ENCODE peak calls at places on chromosomes 16 and 17, in four cellular contexts. A, F, D and Q are unnamed samples.

GRCh38 chr16:53530046-53530445 is 27.0 kb upstream of the AKTIP start:
- DNase-seq in A (no peak), F (no peak), D (no peak), Q (no peak)

GRCh38 chr16:71311553-71312158 is 22.5 kb upstream of the CMTR2 start:
- DNase-seq in A (peak; percentile 6), F (no peak), D (peak; percentile 13), Q (no peak)

GRCh38 chr16:81586976-81587625 is 142.5 kb downstream of the CMIP start:
- DNase-seq in A (no peak), F (no peak), D (no peak), Q (no peak)

GRCh38 chr17:20095366-20096080 is 86.4 kb downstream of the SPECC1 start:
- DNase-seq in A (no peak), F (peak; percentile 59), D (peak; percentile 4), Q (no peak)

GRCh38 chr17:28912938-28913333 is 10.1 kb upstream of the DHRS13 start:
- DNase-seq in A (no peak), F (no peak), D (no peak), Q (no peak)

GRCh38 chr17:45720386-45720785 is 63.7 kb upstream of the CRHR1 start:
- DNase-seq in A (no peak), F (no peak), D (no peak), Q (no peak)

GRCh38 chr17:73681946-73682345 is 37.7 kb upstream of the SDK2 start:
- DNase-seq in A (no peak), F (no peak), D (no peak), Q (no peak)

GRCh38 chr17:19568016-19568350 is 34.3 kb downstream of the SLC47A1 start:
- DNase-seq in A (no peak), F (no peak), D (no peak), Q (no peak)

GRCh38 chr16:9846362-9847099 is 335.7 kb downstream of the GRIN2A start:
- DNase-seq in A (no peak), F (no peak), D (peak; percentile 7), Q (no peak)

GRCh38 chr17:36183001-36183810 is 6.8 kb upstream of the TBC1D3B start:
- DNase-seq in A (no peak), F (peak; percentile 22), D (peak; percentile 37), Q (no peak)

GRCh38 chr17:79986441-79987186 is 49.1 kb downstream of the TBC1D16 start:
- DNase-seq in A (no peak), F (no peak), D (no peak), Q (no peak)

GRCh38 chr16:67961551-67961957 is 6.9 kb downstream of the SLC12A4 start:
- DNase-seq in A (no peak), F (no peak), D (peak; percentile 74), Q (no peak)

GRCh38 chr17:10171057-10171456 is 27.3 kb downstream of the GAS7 start:
- DNase-seq in A (no peak), F (peak; percentile 85), D (no peak), Q (no peak)

GRCh38 chr17:73492802-73493139 is 151.5 kb downstream of the SDK2 start:
- DNase-seq in A (no peak), F (no peak), D (no peak), Q (no peak)

GRCh38 chr17:68441064-68441770 is 16.1 kb downstream of the WIPI1 start:
- DNase-seq in A (no peak), F (no peak), D (no peak), Q (no peak)

GRCh38 chr17:8243827-8244226 is 4.0 kb downstream of the CTC1 start:
- DNase-seq in A (no peak), F (no peak), D (no peak), Q (no peak)

GRCh38 chr17:59366040-59366757 is 34.7 kb downstream of the YPEL2 start:
- DNase-seq in A (no peak), F (no peak), D (no peak), Q (no peak)

GRCh38 chr16:22732315-22732840 is 81.6 kb upstream of the HS3ST2 start:
- DNase-seq in A (no peak), F (no peak), D (no peak), Q (no peak)

GRCh38 chr16:13138528-13138927 is 237.1 kb downstream of the SHISA9 start:
- DNase-seq in A (no peak), F (no peak), D (no peak), Q (no peak)

GRCh38 chr16:24853830-24854229 is 8.1 kb downstream of the SLC5A11 start:
- DNase-seq in A (no peak), F (peak; percentile 27), D (no peak), Q (no peak)

GRCh38 chr16:84501077-84501735 is 3.3 kb downstream of the MEAK7 start:
- DNase-seq in A (no peak), F (peak; percentile 13), D (peak; percentile 96), Q (no peak)

GRCh38 chr16:89685916-89686315 is 573 bp upstream of the CDK10 start:
- DNase-seq in A (no peak), F (no peak), D (no peak), Q (no peak)

GRCh38 chr17:49971848-49972485 is 3.0 kb downstream of the DLX4 start:
- DNase-seq in A (no peak), F (no peak), D (no peak), Q (no peak)

GRCh38 chr16:87963400-87963799 is 12.2 kb downstream of the BANP start:
- DNase-seq in A (peak; percentile 50), F (no peak), D (no peak), Q (peak; percentile 38)

GRCh38 chr17:59388070-59388556 is 56.7 kb downstream of the YPEL2 start:
- DNase-seq in A (no peak), F (no peak), D (no peak), Q (no peak)

GRCh38 chr16:10978846-10979446 is 34.6 kb downstream of the CLEC16A start:
- DNase-seq in A (no peak), F (no peak), D (no peak), Q (no peak)

GRCh38 chr17:74799097-74799496 is 23.0 kb upstream of the NAT9 start:
- DNase-seq in A (no peak), F (no peak), D (no peak), Q (no peak)

GRCh38 chr17:33674685-33675084 is 381.6 kb upstream of the ASIC2 start:
- DNase-seq in A (no peak), F (peak; percentile 63), D (peak; percentile 49), Q (peak; percentile 22)

GRCh38 chr16:79347176-79347715 is 253.3 kb downstream of the MAF start:
- DNase-seq in A (no peak), F (no peak), D (no peak), Q (no peak)
- H3K9me3 ChIP-seq in A (no peaks in the 10 kb centered on the region), F (no peaks in the 10 kb centered on the region), D (no peaks in the 10 kb centered on the region), Q (no peaks in the 10 kb centered on the region)

DNA sequence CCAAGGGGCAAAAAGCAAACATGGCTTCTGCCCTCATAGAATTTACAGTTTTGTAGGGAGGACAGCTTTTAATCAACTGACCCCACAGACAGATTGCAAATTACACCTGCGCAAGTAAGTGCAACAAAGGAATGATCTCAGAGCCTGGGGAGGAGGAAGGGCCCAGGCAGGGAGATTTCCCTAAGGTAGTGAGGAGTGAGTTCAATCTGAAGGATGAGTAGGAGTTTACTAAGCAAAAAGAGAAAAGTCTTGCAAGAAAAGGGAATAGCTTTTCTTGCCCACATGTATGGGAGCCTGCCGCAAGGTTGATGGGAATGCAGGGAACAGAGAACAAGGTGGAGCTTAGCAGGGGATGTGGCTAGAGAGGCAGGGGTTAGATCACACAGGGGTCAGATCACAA is 1.6 kb upstream of the SOCS7 start:
- DNase-seq in A (no peak), F (no peak), D (no peak), Q (no peak)
- H3K9me3 ChIP-seq in A (no peaks in the 10 kb centered on the region), F (no peaks in the 10 kb centered on the region), D (no peaks in the 10 kb centered on the region), Q (no peaks in the 10 kb centered on the region)

GRCh38 chr17:16101440-16101839 is 101.8 kb downstream of the TTC19 start:
- DNase-seq in A (no peak), F (no peak), D (no peak), Q (no peak)
- H3K9me3 ChIP-seq in A (no peaks in the 10 kb centered on the region), F (no peaks in the 10 kb centered on the region), D (no peaks in the 10 kb centered on the region), Q (no peaks in the 10 kb centered on the region)

DNA sequence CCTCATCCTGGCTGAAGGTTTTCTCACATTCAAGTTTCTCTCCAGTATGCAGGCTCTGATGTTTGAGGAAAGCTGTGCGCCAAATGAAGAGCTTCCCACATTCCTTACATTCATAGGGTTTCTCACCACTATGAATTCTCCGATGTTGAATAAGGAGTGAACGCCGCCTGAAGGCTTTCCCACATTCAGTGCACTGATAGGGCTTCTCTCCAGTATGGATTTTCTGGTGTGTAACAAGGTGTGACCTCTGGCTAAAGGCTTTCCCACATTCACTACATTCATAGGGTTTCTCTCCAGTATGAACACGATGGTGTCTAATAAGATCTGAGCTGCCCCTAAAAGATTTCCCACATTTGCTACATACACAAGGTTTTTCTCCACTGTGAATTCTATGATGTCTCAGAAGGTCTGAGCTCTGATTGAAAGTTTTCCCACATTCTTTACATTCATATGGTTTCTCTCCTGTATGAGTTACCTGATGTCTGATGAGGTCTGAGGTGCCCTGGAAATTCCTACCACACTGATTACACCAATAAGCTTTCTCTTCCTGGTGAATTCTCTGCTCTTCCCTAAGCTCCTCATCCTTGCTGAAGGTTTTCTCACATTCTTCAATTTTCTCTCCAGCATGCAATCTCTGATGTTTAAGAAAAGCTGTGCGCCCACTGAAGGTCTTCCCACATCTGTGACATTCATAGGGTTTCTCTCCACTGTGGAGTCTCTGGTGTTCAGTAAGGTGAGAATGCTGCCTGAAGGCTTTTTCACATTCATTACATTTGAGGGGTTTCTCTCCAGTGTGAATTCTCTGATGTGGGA is 8.9 kb downstream of the ZNF594 start:
- DNase-seq in A (no peak), F (no peak), D (no peak), Q (no peak)
- H3K9me3 ChIP-seq in A (peaks cover 73% of the 10 kb centered on the region), F (peaks cover 96% of the 10 kb centered on the region), D (peaks cover 12% of the 10 kb centered on the region), Q (peaks cover 38% of the 10 kb centered on the region)

GRCh38 chr17:60491771-60492170 is 34.3 kb downstream of the APPBP2 start:
- DNase-seq in A (no peak), F (no peak), D (no peak), Q (no peak)
- H3K9me3 ChIP-seq in A (no peaks in the 10 kb centered on the region), F (no peaks in the 10 kb centered on the region), D (no peaks in the 10 kb centered on the region), Q (peaks cover 2% of the 10 kb centered on the region)

GRCh38 chr17:22304667-22305303 is 612.5 kb downstream of the KCNJ18 start:
- DNase-seq in A (no peak), F (no peak), D (no peak), Q (no peak)
- H3K9me3 ChIP-seq in A (no peaks in the 10 kb centered on the region), F (no peaks in the 10 kb centered on the region), D (peaks cover 1% of the 10 kb centered on the region), Q (no peaks in the 10 kb centered on the region)

DNA sequence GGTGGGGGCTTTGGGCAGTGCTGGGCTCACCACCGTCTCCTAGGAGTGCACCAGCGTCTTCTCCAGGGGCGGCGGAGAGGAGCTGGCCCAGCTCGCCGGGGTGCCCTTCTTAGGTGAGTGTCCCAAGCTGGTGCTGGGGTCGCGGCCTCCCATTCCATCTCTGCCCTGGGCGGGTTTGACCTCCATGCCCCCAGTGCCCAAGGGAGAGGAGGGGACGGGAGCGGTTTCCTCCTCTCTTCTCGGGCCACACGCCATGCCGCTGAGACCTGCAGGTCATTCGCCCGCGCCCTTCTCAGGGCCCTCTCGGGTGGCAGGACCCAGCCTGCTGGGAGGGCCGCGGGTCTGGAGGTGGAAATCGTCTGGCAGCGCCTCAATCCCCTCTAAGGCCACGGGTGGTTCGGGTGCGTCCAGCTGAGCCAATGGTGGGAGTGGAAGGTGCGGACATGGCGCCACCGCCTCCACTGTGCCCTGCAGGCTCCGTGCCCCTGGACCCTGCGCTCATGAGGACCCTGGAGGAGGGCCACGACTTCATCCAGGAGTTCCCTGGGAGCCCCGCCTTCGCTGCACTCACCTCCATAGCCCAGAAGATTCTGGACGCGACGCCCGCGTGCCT is 5.3 kb downstream of the IGFALS start:
- DNase-seq in A (no peak), F (peak; percentile 13), D (no peak), Q (no peak)
- H3K9me3 ChIP-seq in A (no peaks in the 10 kb centered on the region), F (no peaks in the 10 kb centered on the region), D (no peaks in the 10 kb centered on the region), Q (no peaks in the 10 kb centered on the region)

DNA sequence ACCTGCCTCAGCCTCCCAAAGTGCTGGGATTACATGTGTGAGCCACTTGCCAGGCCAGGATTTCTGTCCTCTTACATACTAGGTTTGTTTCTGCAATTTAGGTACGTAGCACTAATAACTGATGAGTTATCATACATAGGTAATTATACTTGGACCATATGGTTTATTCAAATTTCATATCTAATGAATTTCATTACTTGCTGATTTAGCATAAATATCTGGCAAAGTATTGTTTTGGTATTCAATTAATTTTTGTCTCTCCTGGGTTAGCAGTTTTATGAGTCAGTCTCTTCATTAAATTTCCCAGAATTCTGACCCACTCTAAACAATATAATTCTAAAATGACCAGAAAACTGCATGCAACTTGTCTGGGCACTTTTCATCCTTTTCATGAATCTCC is 2146.5 kb downstream of the TP53TG3F start:
- DNase-seq in A (no peak), F (no peak), D (no peak), Q (no peak)
- H3K9me3 ChIP-seq in A (no peaks in the 10 kb centered on the region), F (no peaks in the 10 kb centered on the region), D (no peaks in the 10 kb centered on the region), Q (no peaks in the 10 kb centered on the region)